ENCODE peak calls at places on chromosomes 7 and 10, in eight cellular contexts. S is NB4; N is mammary epithelial cell; G is activated CD8-positive, alpha-beta memory T cell treated with anti-CD3 and anti-CD28 coated beads, Interleukin-2, amount 10 ng/mL, durations not matched to agents 7 days and 5 days; D is SHP77; O is OCI-LY7; C is lung; M is cardiac muscle cell. X is an unnamed sample.

GRCh38 chr10:25552283-25552919 is 377.6 kb downstream of the GPR158 start:
- DNase-seq in G (no peak), S (no peak), M (no peak), O (no peak), D (no peak), N (peak), C (no peak), X (no peak)

GRCh38 chr7:381211-382117 is 91.5 kb downstream of the FOXL3 start:
- DNase-seq in N (no peak), G (no peak), S (no peak), M (no peak), D (no peak), C (no peak), O (no peak), X (no peak)

GRCh38 chr7:121436136-121436535 is 40.0 kb upstream of the FAM3C start:
- DNase-seq in M (no peak), G (no peak), O (no peak), C (no peak), S (no peak), N (no peak), D (no peak), X (no peak)

GRCh38 chr10:70331486-70332268 is 47.9 kb upstream of the NPFFR1 start:
- DNase-seq in N (peak), G (no peak), O (peak), M (peak), D (peak), S (peak), C (peak), X (peak)

GRCh38 chr7:118372530-118372929 is 148.0 kb downstream of the ANKRD7 start:
- DNase-seq in M (peak), G (no peak), O (no peak), N (no peak), D (no peak), S (peak), C (no peak), X (no peak)

GRCh38 chr7:128755816-128756476 is 16.8 kb downstream of the CALU start:
- DNase-seq in M (peak), G (no peak), S (no peak), D (no peak), O (no peak), C (no peak), N (no peak), X (no peak)

GRCh38 chr10:101536800-101537199 is 51.3 kb downstream of the POLL start:
- DNase-seq in D (no peak), O (peak), N (peak), G (no peak), M (peak), C (no peak), S (peak), X (peak)

GRCh38 chr10:36451391-36451790 is 674.0 kb upstream of the ANKRD30A start:
- DNase-seq in O (no peak), S (no peak), M (no peak), C (no peak), G (no peak), N (no peak), D (no peak), X (no peak)

GRCh38 chr7:20287317-20287716 is 43.4 kb upstream of the ITGB8 start:
- DNase-seq in G (no peak), D (no peak), N (no peak), S (no peak), C (no peak), O (no peak), M (no peak), X (no peak)

GRCh38 chr7:101681170-101682007 is 52.3 kb upstream of the MYL10 start:
- DNase-seq in M (peak), S (peak), D (no peak), C (peak), N (peak), G (no peak), O (no peak), X (no peak)

GRCh38 chr10:114648368-114648767 is 9.7 kb downstream of the ABLIM1 start:
- DNase-seq in G (no peak), S (peak), M (peak), D (no peak), N (peak), C (no peak), O (no peak), X (no peak)

GRCh38 chr7:109343662-109344061 is 774.0 kb downstream of the DNAJB9 start:
- DNase-seq in M (peak), N (no peak), G (no peak), D (no peak), S (no peak), C (no peak), O (no peak), X (no peak)

GRCh38 chr10:62625484-62625883 is 179.0 kb upstream of the ADO start:
- DNase-seq in M (no peak), S (no peak), N (no peak), G (no peak), O (no peak), C (no peak), D (no peak), X (no peak)

GRCh38 chr10:102850025-102850518 is 4.0 kb upstream of the BORCS7 start:
- DNase-seq in G (no peak), M (no peak), C (no peak), N (peak), D (no peak), O (no peak), S (no peak), X (no peak)

GRCh38 chr10:46229144-46229563 is 57.6 kb upstream of the ANTXRL start:
- DNase-seq in M (peak), D (no peak), G (peak), S (peak), O (peak), C (no peak), N (no peak), X (no peak)

GRCh38 chr7:5377816-5378215 is 45.8 kb downstream of the TNRC18 start:
- DNase-seq in G (no peak), O (no peak), S (no peak), C (no peak), M (no peak), D (no peak), N (no peak), X (no peak)

GRCh38 chr7:151260883-151261282 is 12.4 kb upstream of the SMARCD3 start:
- DNase-seq in S (no peak), N (no peak), M (no peak), G (no peak), C (no peak), D (no peak), O (no peak), X (no peak)

GRCh38 chr7:28410628-28411578 is 1.4 kb upstream of the CREB5 start:
- DNase-seq in C (no peak), D (peak), O (no peak), G (no peak), S (peak), N (peak), M (peak), X (peak)

GRCh38 chr7:155138204-155138603 is 68.1 kb downstream of the HTR5A start:
- DNase-seq in N (no peak), G (no peak), C (no peak), S (no peak), M (no peak), D (no peak), O (no peak), X (no peak)

GRCh38 chr7:50653116-50653854 is 88.1 kb upstream of the DDC start:
- DNase-seq in D (no peak), M (peak), G (no peak), S (peak), N (no peak), O (no peak), C (no peak), X (no peak)

GRCh38 chr10:100997364-100998182 is 2.0 kb upstream of the LZTS2 start:
- DNase-seq in O (peak), N (peak), D (peak), C (peak), S (peak), G (peak), M (peak), X (peak)

GRCh38 chr7:105439174-105439893 is 50.6 kb upstream of the SRPK2 start:
- DNase-seq in S (peak), G (no peak), C (peak), M (peak), D (no peak), N (peak), O (no peak), X (peak)

GRCh38 chr7:522071-522937 is 2.7 kb upstream of the PDGFA start:
- DNase-seq in O (no peak), M (peak), N (peak), C (no peak), S (peak), G (no peak), D (no peak), X (peak)

GRCh38 chr7:141954334-141954733 is 7.6 kb upstream of the CLEC5A start:
- DNase-seq in G (no peak), C (no peak), D (no peak), S (no peak), N (no peak), M (no peak), O (no peak), X (no peak)

GRCh38 chr7:69823151-69823744 is 225.0 kb downstream of the AUTS2 start:
- DNase-seq in D (no peak), C (no peak), O (peak), G (no peak), M (no peak), N (no peak), S (no peak), X (peak)

GRCh38 chr10:79273603-79274002 is 73.7 kb upstream of the PPIF start:
- DNase-seq in D (no peak), S (no peak), N (no peak), M (no peak), O (no peak), C (no peak), G (no peak), X (no peak)

GRCh38 chr10:90326498-90327267 is 531.2 kb downstream of the HTR7 start:
- DNase-seq in S (no peak), O (no peak), M (peak), C (no peak), G (no peak), N (peak), D (no peak), X (no peak)

GRCh38 chr7:140924019-140924820 is 509 bp downstream of the BRAF start:
- DNase-seq in C (peak), S (peak), M (peak), G (peak), D (peak), N (peak), O (peak), X (peak)

GRCh38 chr10:117364121-117364960 is 10.9 kb downstream of the PDZD8 start:
- DNase-seq in G (no peak), N (no peak), S (no peak), C (no peak), O (no peak), M (peak), D (no peak), X (no peak)